ENCODE peak calls at places on chromosome 21, in five cellular contexts. One of them, this sample, is unnamed.

GRCh38 chr21:26965567-26966359 is 1.1 kb downstream of the ADAMTS5 start:
- DNase-seq in fibroblast of lung: peak
- DNase-seq in HepG2: no peak
- DNase-seq in PC-3: no peak
- DNase-seq in hepatocyte: peak
- DNase-seq in this sample: no peak

GRCh38 chr21:27021046-27021445 is 54.2 kb upstream of the ADAMTS5 start:
- DNase-seq in hepatocyte: no peak
- DNase-seq in HepG2: no peak
- DNase-seq in fibroblast of lung: no peak
- DNase-seq in PC-3: no peak
- DNase-seq in this sample: no peak

GRCh38 chr21:25638634-25639166 is 358 bp upstream of the JAM2 start:
- DNase-seq in PC-3: no peak
- DNase-seq in fibroblast of lung: peak
- DNase-seq in hepatocyte: no peak
- DNase-seq in HepG2: no peak
- DNase-seq in this sample: no peak

GRCh38 chr21:25467891-25468290 is 139.4 kb downstream of the MRPL39 start:
- DNase-seq in hepatocyte: no peak
- DNase-seq in PC-3: no peak
- DNase-seq in fibroblast of lung: no peak
- DNase-seq in HepG2: no peak
- DNase-seq in this sample: no peak

GRCh38 chr21:23478381-23478780 is 2128.9 kb downstream of the MRPL39 start:
- DNase-seq in PC-3: no peak
- DNase-seq in HepG2: no peak
- DNase-seq in fibroblast of lung: no peak
- DNase-seq in hepatocyte: no peak
- DNase-seq in this sample: no peak

GRCh38 chr21:42526379-42526727 is 12.7 kb downstream of the SLC37A1 start:
- DNase-seq in hepatocyte: peak
- DNase-seq in PC-3: no peak
- DNase-seq in HepG2: peak
- DNase-seq in fibroblast of lung: no peak
- DNase-seq in this sample: no peak

GRCh38 chr21:26041441-26042180 is 129.0 kb downstream of the APP start:
- DNase-seq in fibroblast of lung: peak
- DNase-seq in PC-3: peak
- DNase-seq in HepG2: no peak
- DNase-seq in hepatocyte: no peak
- DNase-seq in this sample: peak

GRCh38 chr21:19034041-19034440 is 630.5 kb upstream of the TMPRSS15 start:
- DNase-seq in fibroblast of lung: no peak
- DNase-seq in hepatocyte: no peak
- DNase-seq in PC-3: no peak
- DNase-seq in HepG2: no peak
- DNase-seq in this sample: no peak

GRCh38 chr21:28579986-28580550 is 412.6 kb downstream of the LTN1 start:
- DNase-seq in HepG2: no peak
- DNase-seq in fibroblast of lung: no peak
- DNase-seq in PC-3: no peak
- DNase-seq in hepatocyte: no peak
- DNase-seq in this sample: no peak

GRCh38 chr21:28821276-28822063 is 171.2 kb downstream of the LTN1 start:
- DNase-seq in hepatocyte: no peak
- DNase-seq in HepG2: no peak
- DNase-seq in fibroblast of lung: peak
- DNase-seq in PC-3: peak
- DNase-seq in this sample: peak

GRCh38 chr21:18144341-18144740 is 100.3 kb upstream of the CHODL start:
- DNase-seq in fibroblast of lung: no peak
- DNase-seq in hepatocyte: no peak
- DNase-seq in PC-3: no peak
- DNase-seq in HepG2: no peak
- DNase-seq in this sample: no peak

GRCh38 chr21:36059823-36060158 is 535 bp downstream of the SETD4 start:
- DNase-seq in PC-3: no peak
- DNase-seq in HepG2: no peak
- DNase-seq in fibroblast of lung: no peak
- DNase-seq in hepatocyte: peak
- DNase-seq in this sample: no peak

GRCh38 chr21:40466893-40467483 is 380.0 kb downstream of the DSCAM start:
- DNase-seq in PC-3: peak
- DNase-seq in fibroblast of lung: peak
- DNase-seq in hepatocyte: peak
- DNase-seq in HepG2: no peak
- DNase-seq in this sample: peak

GRCh38 chr21:38823737-38824123 is 18.0 kb downstream of the ETS2 start:
- DNase-seq in HepG2: no peak
- DNase-seq in fibroblast of lung: no peak
- DNase-seq in PC-3: no peak
- DNase-seq in hepatocyte: no peak
- DNase-seq in this sample: no peak
- H3K4me2 ChIP-seq in HepG2: peak
- H3K4me2 ChIP-seq in fibroblast of lung: no peak
- H3K4me2 ChIP-seq in PC-3: no peak
- H3K4me2 ChIP-seq in hepatocyte: peak
- H3K4me2 ChIP-seq in this sample: no peak

GRCh38 chr21:44524412-44525371 is 15.3 kb downstream of the KRTAP10-1 start:
- DNase-seq in fibroblast of lung: no peak
- DNase-seq in hepatocyte: no peak
- DNase-seq in HepG2: no peak
- DNase-seq in PC-3: peak
- DNase-seq in this sample: no peak

GRCh38 chr21:44525431-44526095 is 14.4 kb downstream of the KRTAP10-1 start:
- DNase-seq in fibroblast of lung: no peak
- DNase-seq in PC-3: no peak
- DNase-seq in hepatocyte: no peak
- DNase-seq in HepG2: peak
- DNase-seq in this sample: no peak

GRCh38 chr21:44527156-44527982 is 12.6 kb downstream of the KRTAP10-1 start:
- DNase-seq in PC-3: no peak
- DNase-seq in fibroblast of lung: no peak
- DNase-seq in hepatocyte: no peak
- DNase-seq in HepG2: no peak
- DNase-seq in this sample: no peak

GRCh38 chr21:44527983-44528633 is 11.9 kb downstream of the KRTAP10-1 start:
- DNase-seq in hepatocyte: no peak
- DNase-seq in PC-3: no peak
- DNase-seq in HepG2: no peak
- DNase-seq in fibroblast of lung: no peak
- DNase-seq in this sample: no peak

GRCh38 chr21:44526096-44526997 is 13.6 kb downstream of the KRTAP10-1 start:
- DNase-seq in PC-3: no peak
- DNase-seq in HepG2: peak
- DNase-seq in hepatocyte: no peak
- DNase-seq in fibroblast of lung: no peak
- DNase-seq in this sample: no peak
- H3K4me2 ChIP-seq in PC-3: no peak
- H3K4me2 ChIP-seq in HepG2: peak
- H3K4me2 ChIP-seq in hepatocyte: no peak
- H3K4me2 ChIP-seq in fibroblast of lung: no peak
- H3K4me2 ChIP-seq in this sample: no peak

GRCh38 chr21:15370576-15370975 is 305.8 kb upstream of the NRIP1 start:
- DNase-seq in HepG2: no peak
- DNase-seq in fibroblast of lung: no peak
- DNase-seq in hepatocyte: no peak
- DNase-seq in PC-3: no peak
- DNase-seq in this sample: no peak
- H3K4me2 ChIP-seq in HepG2: no peak
- H3K4me2 ChIP-seq in fibroblast of lung: no peak
- H3K4me2 ChIP-seq in hepatocyte: no peak
- H3K4me2 ChIP-seq in PC-3: no peak
- H3K4me2 ChIP-seq in this sample: no peak

DNA sequence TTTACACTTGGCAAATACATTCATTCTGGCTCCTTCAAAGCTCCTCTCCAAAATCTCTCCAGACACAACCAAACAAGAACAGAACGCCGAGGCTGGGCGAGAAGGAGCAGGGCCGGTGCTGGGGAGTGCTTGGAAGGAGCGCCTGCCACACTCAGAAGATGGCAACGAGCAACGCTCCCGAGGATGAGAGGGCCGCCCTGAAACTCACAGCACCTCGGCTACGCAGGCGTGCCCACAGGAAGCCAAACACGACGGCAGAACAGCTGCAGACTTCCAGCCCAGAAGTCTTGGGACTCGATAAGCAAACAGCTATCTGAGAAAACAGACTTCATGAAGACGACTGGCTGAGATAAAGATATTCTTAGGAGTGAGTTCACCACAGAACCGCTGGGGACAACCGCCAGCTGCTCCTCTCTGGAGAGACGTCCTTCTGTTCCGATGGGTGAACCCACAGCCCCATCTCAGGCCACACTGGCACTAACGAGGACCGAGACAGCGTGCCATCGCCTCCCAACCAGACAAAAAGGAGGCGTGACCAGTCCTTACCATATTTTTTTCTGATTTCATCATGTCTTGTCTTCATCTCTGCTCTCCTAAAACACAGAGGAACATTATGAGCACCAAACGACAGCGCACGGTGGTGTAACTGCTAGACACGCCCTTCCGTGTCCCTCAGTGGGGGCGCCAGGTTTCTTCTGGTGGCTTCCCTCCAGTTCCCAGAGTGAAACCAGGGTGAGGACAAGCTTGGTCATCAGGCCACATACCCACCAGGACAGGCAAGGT is 18.6 kb downstream of the PTTG1IP start:
- DNase-seq in HepG2: no peak
- DNase-seq in fibroblast of lung: no peak
- DNase-seq in PC-3: no peak
- DNase-seq in hepatocyte: no peak
- DNase-seq in this sample: no peak
- H3K4me2 ChIP-seq in HepG2: no peak
- H3K4me2 ChIP-seq in fibroblast of lung: no peak
- H3K4me2 ChIP-seq in PC-3: no peak
- H3K4me2 ChIP-seq in hepatocyte: no peak
- H3K4me2 ChIP-seq in this sample: no peak

GRCh38 chr21:44282370-44282769 is 3.3 kb upstream of the AIRE start:
- DNase-seq in fibroblast of lung: no peak
- DNase-seq in HepG2: no peak
- DNase-seq in PC-3: no peak
- DNase-seq in hepatocyte: no peak
- DNase-seq in this sample: no peak
- H3K4me2 ChIP-seq in fibroblast of lung: no peak
- H3K4me2 ChIP-seq in HepG2: no peak
- H3K4me2 ChIP-seq in PC-3: no peak
- H3K4me2 ChIP-seq in hepatocyte: no peak
- H3K4me2 ChIP-seq in this sample: no peak

DNA sequence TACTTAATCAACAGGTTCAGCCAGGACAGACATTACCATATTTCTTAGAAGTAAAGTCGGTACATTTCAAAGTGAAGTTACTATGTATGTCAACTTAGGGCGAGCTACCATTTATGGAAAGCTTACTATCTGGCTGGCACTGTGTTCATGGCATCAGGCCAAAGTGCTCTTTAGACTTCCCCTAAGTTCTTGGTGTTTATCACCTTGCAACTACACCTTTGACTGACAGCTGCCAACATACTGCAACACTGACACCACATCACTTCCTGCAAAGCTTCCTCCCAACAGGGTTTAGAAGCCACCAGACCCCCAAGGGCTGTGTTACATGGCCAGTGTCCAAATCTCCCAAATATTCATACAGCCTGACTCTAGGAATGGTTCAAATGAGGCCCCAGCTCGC is 61.0 kb downstream of the TIAM1 start:
- DNase-seq in HepG2: no peak
- DNase-seq in hepatocyte: no peak
- DNase-seq in fibroblast of lung: no peak
- DNase-seq in PC-3: no peak
- DNase-seq in this sample: peak
- H3K4me2 ChIP-seq in HepG2: no peak
- H3K4me2 ChIP-seq in hepatocyte: no peak
- H3K4me2 ChIP-seq in fibroblast of lung: no peak
- H3K4me2 ChIP-seq in PC-3: no peak
- H3K4me2 ChIP-seq in this sample: peak

GRCh38 chr21:34022557-34023335 is 50.6 kb upstream of the MRPS6 start:
- DNase-seq in PC-3: peak
- DNase-seq in hepatocyte: no peak
- DNase-seq in HepG2: no peak
- DNase-seq in fibroblast of lung: no peak
- DNase-seq in this sample: no peak

GRCh38 chr21:34019402-34019801 is 54.0 kb upstream of the MRPS6 start:
- DNase-seq in hepatocyte: no peak
- DNase-seq in HepG2: no peak
- DNase-seq in PC-3: no peak
- DNase-seq in fibroblast of lung: no peak
- DNase-seq in this sample: no peak

GRCh38 chr21:34021726-34022125 is 51.7 kb upstream of the MRPS6 start:
- DNase-seq in fibroblast of lung: peak
- DNase-seq in PC-3: no peak
- DNase-seq in HepG2: no peak
- DNase-seq in hepatocyte: no peak
- DNase-seq in this sample: peak

GRCh38 chr21:34020005-34020847 is 53.2 kb upstream of the MRPS6 start:
- DNase-seq in HepG2: peak
- DNase-seq in fibroblast of lung: peak
- DNase-seq in PC-3: no peak
- DNase-seq in hepatocyte: no peak
- DNase-seq in this sample: peak

DNA sequence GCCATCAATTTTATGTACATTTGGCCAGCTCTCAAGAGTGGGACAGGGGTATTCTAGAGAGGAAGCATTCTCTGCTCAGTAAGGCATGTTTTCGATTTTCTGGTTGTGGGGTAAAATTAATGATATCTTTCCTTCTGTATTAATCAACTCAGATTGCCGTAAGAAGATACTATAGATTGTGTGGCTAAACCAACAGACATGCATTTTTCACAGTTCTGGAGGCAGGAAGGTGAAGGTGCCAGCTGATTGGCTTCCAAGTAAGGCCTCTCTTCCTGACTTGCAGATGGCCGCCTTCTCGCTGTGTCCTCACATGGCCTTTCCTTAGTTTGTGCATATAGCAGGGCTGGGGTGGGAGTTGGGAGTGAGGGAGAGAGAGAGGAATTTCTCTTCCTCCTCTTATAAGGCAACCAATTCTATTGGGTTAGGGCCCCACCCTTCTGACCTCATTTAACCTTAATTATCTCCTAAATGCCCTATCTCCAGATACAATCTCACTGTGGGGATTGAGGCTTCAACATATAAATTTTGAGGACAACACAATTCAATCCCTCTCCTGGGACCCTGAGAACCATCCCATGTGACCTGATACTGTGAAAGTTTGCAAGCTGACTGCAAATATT is 52.3 kb upstream of the MRPS6 start:
- DNase-seq in fibroblast of lung: peak
- DNase-seq in hepatocyte: no peak
- DNase-seq in PC-3: no peak
- DNase-seq in HepG2: no peak
- DNase-seq in this sample: peak
- H3K4me2 ChIP-seq in fibroblast of lung: no peak
- H3K4me2 ChIP-seq in hepatocyte: no peak
- H3K4me2 ChIP-seq in PC-3: no peak
- H3K4me2 ChIP-seq in HepG2: no peak
- H3K4me2 ChIP-seq in this sample: no peak

DNA sequence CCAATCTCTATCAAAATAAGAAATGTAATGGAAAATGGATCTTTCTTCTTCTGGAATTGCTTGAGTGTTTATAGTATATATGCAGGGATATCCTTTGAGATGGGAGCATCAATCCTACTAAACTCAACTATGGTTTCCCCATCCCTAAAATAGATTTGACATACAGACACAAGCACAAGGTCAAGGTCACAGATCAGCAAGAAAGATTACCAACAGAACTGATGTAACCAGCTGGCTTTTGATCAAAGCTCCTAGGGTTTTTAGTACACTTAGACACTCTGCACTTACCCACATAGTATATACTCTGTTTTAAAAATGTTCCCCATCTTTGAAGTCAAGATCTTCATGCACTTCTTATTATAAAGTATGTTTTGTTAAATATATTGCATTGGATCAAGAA is 85.5 kb downstream of the NRIP1 start:
- DNase-seq in fibroblast of lung: no peak
- DNase-seq in HepG2: peak
- DNase-seq in PC-3: no peak
- DNase-seq in hepatocyte: no peak
- DNase-seq in this sample: no peak
- H3K4me2 ChIP-seq in fibroblast of lung: no peak
- H3K4me2 ChIP-seq in HepG2: no peak
- H3K4me2 ChIP-seq in PC-3: no peak
- H3K4me2 ChIP-seq in hepatocyte: no peak
- H3K4me2 ChIP-seq in this sample: no peak